ENCODE peak calls at places on chromosomes 11 and 22, in seven cellular contexts. T is heart right ventricle, R is psoas muscle, Y is Peyer's patch, G is kidney, F is lower lobe of right lung, O is GM10248. K is an unnamed sample.
A peak's percentile ranks its signal among the peaks of the same experiment; 100 is the strongest.

GRCh38 chr11:97607301-97608000 is 1217.6 kb downstream of the JRKL start:
- DNase-seq in T (no peak), R (no peak), Y (no peak), G (no peak), F (no peak), O (no peak), K (no peak)

GRCh38 chr11:109034341-109034696 is 369.4 kb downstream of the DDX10 start:
- DNase-seq in T (no peak), R (no peak), Y (no peak), G (no peak), F (no peak), O (no peak), K (no peak)

GRCh38 chr22:29716814-29717213 is 3.0 kb upstream of the CABP7 start:
- DNase-seq in T (peak; percentile 56), R (peak; percentile 60), Y (no peak), G (no peak), F (peak; percentile 67), O (peak; percentile 55), K (peak; percentile 71)

GRCh38 chr22:50699754-50700386 is 27.2 kb downstream of the SHANK3 start:
- DNase-seq in T (no peak), R (no peak), Y (no peak), G (peak; percentile 57), F (peak; percentile 24), O (no peak), K (no peak)

GRCh38 chr11:93543292-93543977 is at the start of gene SMCO4:
- DNase-seq in T (peak; percentile 84), R (peak; percentile 89), Y (peak; percentile 64), G (peak; percentile 95), F (peak; percentile 91), O (peak; percentile 88), K (peak; percentile 91)

GRCh38 chr11:59545179-59546020 is 34.1 kb downstream of the OR4D9 start:
- DNase-seq in T (no peak), R (no peak), Y (no peak), G (no peak), F (no peak), O (no peak), K (no peak)

GRCh38 chr11:96426356-96427103 is 36.7 kb downstream of the JRKL start:
- DNase-seq in T (no peak), R (no peak), Y (no peak), G (no peak), F (no peak), O (peak; percentile 42), K (peak; percentile 33)

GRCh38 chr22:48755332-48755949 is 1072.2 kb downstream of the BRD1 start:
- DNase-seq in T (no peak), R (no peak), Y (peak; percentile 5), G (no peak), F (no peak), O (no peak), K (no peak)

GRCh38 chr11:121870202-121871045 is 245.6 kb downstream of the BLID start:
- DNase-seq in T (no peak), R (no peak), Y (no peak), G (no peak), F (no peak), O (no peak), K (no peak)

GRCh38 chr11:35105319-35106063 is 33.5 kb upstream of the CD44 start:
- DNase-seq in T (peak; percentile 65), R (no peak), Y (no peak), G (no peak), F (no peak), O (no peak), K (no peak)

GRCh38 chr22:17154971-17155370 is 4.1 kb downstream of the HDHD5 start:
- DNase-seq in T (no peak), R (no peak), Y (no peak), G (no peak), F (no peak), O (no peak), K (no peak)

GRCh38 chr11:78838417-78838816 is 263.8 kb upstream of the NARS2 start:
- DNase-seq in T (no peak), R (no peak), Y (no peak), G (no peak), F (no peak), O (no peak), K (no peak)

GRCh38 chr11:24642648-24643047 is 145.8 kb downstream of the LUZP2 start:
- DNase-seq in T (no peak), R (no peak), Y (no peak), G (no peak), F (no peak), O (no peak), K (no peak)

GRCh38 chr11:20035701-20036601 is 124.3 kb downstream of the DBX1 start:
- DNase-seq in T (no peak), R (no peak), Y (no peak), G (no peak), F (no peak), O (no peak), K (no peak)

GRCh38 chr11:101299210-101299609 is 169.6 kb upstream of the PGR start:
- DNase-seq in T (no peak), R (no peak), Y (no peak), G (no peak), F (no peak), O (no peak), K (no peak)

GRCh38 chr11:379205-380094 is 10.2 kb downstream of the B4GALNT4 start:
- DNase-seq in T (no peak), R (no peak), Y (no peak), G (peak; percentile 57), F (no peak), O (no peak), K (no peak)

GRCh38 chr22:21942407-21942895 is 10.2 kb downstream of the PPM1F start:
- DNase-seq in T (peak; percentile 90), R (peak; percentile 88), Y (no peak), G (peak; percentile 94), F (peak; percentile 80), O (no peak), K (no peak)

GRCh38 chr22:24466831-24467249 is 28.3 kb upstream of the UPB1 start:
- DNase-seq in T (peak; percentile 48), R (no peak), Y (no peak), G (no peak), F (no peak), O (no peak), K (no peak)

GRCh38 chr11:76724162-76724768 is 53.7 kb upstream of the LRRC32 start:
- DNase-seq in T (no peak), R (no peak), Y (no peak), G (no peak), F (no peak), O (no peak), K (no peak)

GRCh38 chr11:76723548-76723947 is 53.0 kb upstream of the LRRC32 start:
- DNase-seq in T (no peak), R (no peak), Y (no peak), G (no peak), F (no peak), O (no peak), K (no peak)

GRCh38 chr11:76719686-76720085 is 49.1 kb upstream of the LRRC32 start:
- DNase-seq in T (no peak), R (no peak), Y (no peak), G (no peak), F (no peak), O (no peak), K (no peak)

GRCh38 chr11:76721755-76722677 is 51.5 kb upstream of the LRRC32 start:
- DNase-seq in T (peak; percentile 84), R (peak; percentile 86), Y (peak; percentile 67), G (peak; percentile 94), F (peak; percentile 88), O (peak; percentile 79), K (peak; percentile 76)

GRCh38 chr11:76723142-76723541 is 52.6 kb upstream of the LRRC32 start:
- DNase-seq in T (no peak), R (no peak), Y (no peak), G (no peak), F (no peak), O (no peak), K (no peak)
- TF ChIP-seq CTCF in T (no peak), R (no peak), Y (no peak), G (no peak), F (no peak), O (no peak), K (no peak)

DNA sequence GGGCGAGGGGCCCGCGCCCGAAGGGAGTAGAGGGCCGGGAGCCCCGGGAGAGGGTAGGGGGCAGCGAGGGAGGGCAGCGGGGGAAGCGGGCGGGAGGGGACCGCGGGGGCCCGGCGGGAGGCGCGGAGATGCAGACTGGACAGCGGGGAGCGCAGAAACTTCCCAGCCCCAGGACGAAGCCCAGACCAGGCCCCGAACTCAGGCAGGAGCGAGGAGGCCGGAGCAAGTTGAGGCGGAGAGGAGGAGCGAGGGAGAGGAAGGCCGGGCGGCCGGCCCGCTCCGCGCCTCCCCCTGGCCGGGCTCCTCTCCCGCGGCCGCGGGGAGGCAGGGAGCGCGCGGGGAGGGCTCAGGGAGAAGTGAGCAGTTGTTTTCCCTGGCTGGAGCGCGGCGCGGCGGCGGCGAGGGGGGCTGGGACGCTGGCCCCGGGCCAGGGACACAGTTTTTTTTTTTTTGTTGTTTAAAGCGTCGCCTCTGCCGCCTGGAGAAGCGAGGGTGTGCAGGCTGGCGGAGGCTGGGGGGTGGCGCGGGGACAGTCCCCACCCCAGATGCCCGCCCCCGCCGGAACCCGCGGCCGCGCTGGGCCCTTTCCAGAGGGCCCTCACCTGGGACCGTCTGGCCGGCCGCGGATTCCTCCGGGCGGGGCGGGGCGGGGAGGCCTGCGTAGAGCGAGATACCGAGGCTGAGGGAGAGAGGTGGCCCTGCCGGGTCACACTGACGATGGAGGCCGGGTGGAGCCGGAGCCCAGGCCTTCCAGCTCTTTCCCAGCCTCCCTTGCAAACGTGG is at the start of gene LTBP3:
- DNase-seq in T (peak; percentile 84), R (peak; percentile 89), Y (peak; percentile 58), G (peak; percentile 95), F (peak; percentile 87), O (peak; percentile 72), K (peak; percentile 84)
- TF ChIP-seq CTCF in T (peak; percentile 34), R (no peak), Y (no peak), G (no peak), F (no peak), O (no peak), K (no peak)

GRCh38 chr11:102831128-102831708 is 12.2 kb downstream of the MMP3 start:
- DNase-seq in T (no peak), R (peak; percentile 43), Y (no peak), G (no peak), F (peak; percentile 61), O (peak; percentile 22), K (peak; percentile 11)
- TF ChIP-seq CTCF in T (peak; percentile 17), R (no peak), Y (peak; percentile 45), G (peak; percentile 65), F (peak; percentile 39), O (peak; percentile 28), K (peak; percentile 23)

DNA sequence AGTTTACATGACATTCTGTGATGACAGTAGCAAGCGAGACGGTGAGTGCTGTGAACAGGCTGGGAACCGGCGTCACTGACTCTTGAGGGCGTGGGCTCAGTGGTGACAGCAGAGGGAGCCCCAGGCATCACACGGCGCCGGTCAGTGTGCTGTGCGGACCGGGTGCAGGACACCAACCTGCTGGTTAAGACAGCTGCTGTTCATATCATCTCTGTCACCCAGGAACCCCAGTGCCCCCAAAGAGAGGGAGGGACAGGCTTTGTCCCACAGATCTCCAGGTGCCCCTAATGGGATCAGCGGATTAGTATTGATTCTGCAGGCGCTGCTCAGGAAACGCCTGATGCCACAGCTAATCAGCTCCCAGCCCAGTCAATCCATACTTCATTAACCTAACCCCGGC is 18.4 kb downstream of the B3GAT1 start:
- DNase-seq in T (no peak), R (no peak), Y (no peak), G (no peak), F (no peak), O (no peak), K (no peak)
- TF ChIP-seq CTCF in T (peak; percentile 26), R (no peak), Y (peak; percentile 4), G (peak; percentile 37), F (peak; percentile 17), O (peak; percentile 31), K (no peak)

GRCh38 chr11:119741369-119742262 is 12.6 kb upstream of the NECTIN1 start:
- DNase-seq in T (peak; percentile 45), R (peak; percentile 41), Y (no peak), G (no peak), F (peak; percentile 74), O (peak; percentile 87), K (peak; percentile 88)
- TF ChIP-seq CTCF in T (peak; percentile 88), R (peak; percentile 69), Y (peak; percentile 79), G (peak; percentile 58), F (peak; percentile 81), O (peak; percentile 92), K (peak; percentile 91)

K was measured in GM20000.